ENCODE peak calls at places on chromosomes 2 and 18, in four cellular contexts. Z, J, Y and K are unnamed samples.

GRCh38 chr2:100321181-100321880 is 970 bp downstream of the LONRF2 start:
- DNase-seq in J (peak), Z (peak), Y (no peak), K (no peak)

GRCh38 chr18:48887905-48888531 is 62.7 kb downstream of the SMAD7 start:
- DNase-seq in Z (peak), Y (no peak), J (no peak), K (no peak)

GRCh38 chr2:169761251-169761969 is 27.8 kb downstream of the KLHL23 start:
- DNase-seq in Y (no peak), J (no peak), Z (no peak), K (no peak)

GRCh38 chr2:191222507-191222906 is 22.7 kb upstream of the MYO1B start:
- DNase-seq in Z (no peak), J (no peak), Y (peak), K (no peak)

GRCh38 chr2:161139098-161139987 is 20.9 kb upstream of the TANK start:
- DNase-seq in Y (peak), J (no peak), Z (peak), K (no peak)

GRCh38 chr2:169661263-169661662 is 32.9 kb downstream of the CFAP210 start:
- DNase-seq in J (no peak), Z (no peak), Y (no peak), K (no peak)

GRCh38 chr18:55014095-55014494 is 54.8 kb upstream of the CCDC68 start:
- DNase-seq in Y (no peak), J (no peak), Z (no peak), K (no peak)

GRCh38 chr18:44801796-44802195 is 121.1 kb downstream of the SETBP1 start:
- DNase-seq in Z (no peak), J (no peak), Y (no peak), K (no peak)

GRCh38 chr2:155115856-155116255 is 417.4 kb downstream of the KCNJ3 start:
- DNase-seq in Z (no peak), Y (no peak), J (no peak), K (no peak)

GRCh38 chr2:46643493-46643892 is 164.1 kb downstream of the TMEM247 start:
- DNase-seq in Z (no peak), J (peak), Y (no peak), K (no peak)

GRCh38 chr2:101697794-101698418 is 399 bp downstream of the MAP4K4 start:
- DNase-seq in Y (no peak), Z (no peak), J (no peak), K (no peak)

GRCh38 chr18:40404284-40404683 is 1550.8 kb upstream of the PIK3C3 start:
- DNase-seq in J (no peak), Z (no peak), Y (peak), K (no peak)

GRCh38 chr2:18117592-18117991 is 239.1 kb downstream of the KCNS3 start:
- DNase-seq in Z (peak), Y (peak), J (peak), K (no peak)